ENCODE peak calls at places on chromosomes 7 and 10, in seven cellular contexts. One of them, this sample, is unnamed.
A peak's percentile ranks its signal among the peaks of the same experiment; 100 is the strongest.

GRCh38 chr10:77226871-77227557 is 410.6 kb downstream of the KCNMA1 start:
- DNase-seq in brain microvascular endothelial cell: no peak
- DNase-seq in dorsolateral prefrontal cortex: no peak
- DNase-seq in cardiac muscle cell: no peak
- DNase-seq in endothelial cell: no peak
- DNase-seq in sigmoid colon: no peak
- DNase-seq in thoracic aorta: no peak
- DNase-seq in this sample: no peak

GRCh38 chr10:38212460-38212859 is 118.3 kb downstream of the ZNF37A start:
- DNase-seq in brain microvascular endothelial cell: no peak
- DNase-seq in sigmoid colon: no peak
- DNase-seq in thoracic aorta: no peak
- DNase-seq in cardiac muscle cell: no peak
- DNase-seq in endothelial cell: no peak
- DNase-seq in dorsolateral prefrontal cortex: no peak
- DNase-seq in this sample: no peak

GRCh38 chr10:72727128-72727527 is 35.2 kb downstream of the MCU start:
- DNase-seq in endothelial cell: no peak
- DNase-seq in thoracic aorta: no peak
- DNase-seq in cardiac muscle cell: no peak
- DNase-seq in dorsolateral prefrontal cortex: no peak
- DNase-seq in sigmoid colon: no peak
- DNase-seq in brain microvascular endothelial cell: no peak
- DNase-seq in this sample: no peak

GRCh38 chr7:2164156-2164555 is 68.6 kb downstream of the MAD1L1 start:
- DNase-seq in sigmoid colon: no peak
- DNase-seq in thoracic aorta: no peak
- DNase-seq in dorsolateral prefrontal cortex: no peak
- DNase-seq in cardiac muscle cell: no peak
- DNase-seq in endothelial cell: no peak
- DNase-seq in brain microvascular endothelial cell: no peak
- DNase-seq in this sample: no peak

GRCh38 chr7:127393370-127394058 is 1.0 kb upstream of the ZNF800 start:
- DNase-seq in dorsolateral prefrontal cortex: peak; percentile 17
- DNase-seq in cardiac muscle cell: peak; percentile 26
- DNase-seq in endothelial cell: no peak
- DNase-seq in brain microvascular endothelial cell: no peak
- DNase-seq in thoracic aorta: no peak
- DNase-seq in sigmoid colon: peak; percentile 68
- DNase-seq in this sample: no peak

GRCh38 chr10:30052062-30052461 is 7.3 kb downstream of the JCAD start:
- DNase-seq in thoracic aorta: no peak
- DNase-seq in dorsolateral prefrontal cortex: no peak
- DNase-seq in cardiac muscle cell: no peak
- DNase-seq in sigmoid colon: no peak
- DNase-seq in endothelial cell: no peak
- DNase-seq in brain microvascular endothelial cell: no peak
- DNase-seq in this sample: no peak

GRCh38 chr10:119176166-119176565 is 2.4 kb downstream of the PRDX3 start:
- DNase-seq in brain microvascular endothelial cell: no peak
- DNase-seq in cardiac muscle cell: peak; percentile 40
- DNase-seq in thoracic aorta: no peak
- DNase-seq in dorsolateral prefrontal cortex: no peak
- DNase-seq in endothelial cell: no peak
- DNase-seq in sigmoid colon: no peak
- DNase-seq in this sample: no peak

GRCh38 chr7:51224811-51225581 is 91.6 kb downstream of the COBL start:
- DNase-seq in thoracic aorta: no peak
- DNase-seq in cardiac muscle cell: no peak
- DNase-seq in dorsolateral prefrontal cortex: no peak
- DNase-seq in sigmoid colon: peak; percentile 34
- DNase-seq in brain microvascular endothelial cell: no peak
- DNase-seq in endothelial cell: peak; percentile 19
- DNase-seq in this sample: no peak

GRCh38 chr10:128633864-128634541 is 507.8 kb upstream of the MKI67 start:
- DNase-seq in brain microvascular endothelial cell: no peak
- DNase-seq in endothelial cell: no peak
- DNase-seq in cardiac muscle cell: peak; percentile 32
- DNase-seq in sigmoid colon: no peak
- DNase-seq in thoracic aorta: no peak
- DNase-seq in dorsolateral prefrontal cortex: no peak
- DNase-seq in this sample: no peak

GRCh38 chr10:51895209-51895608 is 195.8 kb upstream of the CSTF2T start:
- DNase-seq in thoracic aorta: peak; percentile 41
- DNase-seq in brain microvascular endothelial cell: peak; percentile 75
- DNase-seq in sigmoid colon: peak; percentile 69
- DNase-seq in dorsolateral prefrontal cortex: no peak
- DNase-seq in cardiac muscle cell: peak; percentile 90
- DNase-seq in endothelial cell: no peak
- DNase-seq in this sample: peak; percentile 28

GRCh38 chr10:90745565-90745964 is 112.3 kb downstream of the HTR7 start:
- DNase-seq in thoracic aorta: no peak
- DNase-seq in endothelial cell: no peak
- DNase-seq in sigmoid colon: no peak
- DNase-seq in cardiac muscle cell: peak; percentile 10
- DNase-seq in dorsolateral prefrontal cortex: no peak
- DNase-seq in brain microvascular endothelial cell: no peak
- DNase-seq in this sample: no peak

GRCh38 chr10:128382225-128382624 is 256.0 kb upstream of the MKI67 start:
- DNase-seq in endothelial cell: no peak
- DNase-seq in thoracic aorta: no peak
- DNase-seq in dorsolateral prefrontal cortex: no peak
- DNase-seq in cardiac muscle cell: no peak
- DNase-seq in sigmoid colon: no peak
- DNase-seq in brain microvascular endothelial cell: no peak
- DNase-seq in this sample: no peak

GRCh38 chr10:126212653-126213052 is 175.6 kb downstream of the ADAM12 start:
- DNase-seq in endothelial cell: no peak
- DNase-seq in cardiac muscle cell: no peak
- DNase-seq in dorsolateral prefrontal cortex: no peak
- DNase-seq in thoracic aorta: no peak
- DNase-seq in brain microvascular endothelial cell: no peak
- DNase-seq in sigmoid colon: no peak
- DNase-seq in this sample: no peak

GRCh38 chr10:43844236-43844635 is 195.6 kb upstream of the ZNF32 start:
- DNase-seq in sigmoid colon: no peak
- DNase-seq in endothelial cell: no peak
- DNase-seq in thoracic aorta: no peak
- DNase-seq in cardiac muscle cell: no peak
- DNase-seq in brain microvascular endothelial cell: no peak
- DNase-seq in dorsolateral prefrontal cortex: no peak
- DNase-seq in this sample: no peak

GRCh38 chr10:72000073-72001025 is 36.2 kb downstream of the CHST3 start:
- DNase-seq in sigmoid colon: no peak
- DNase-seq in dorsolateral prefrontal cortex: no peak
- DNase-seq in thoracic aorta: no peak
- DNase-seq in cardiac muscle cell: no peak
- DNase-seq in brain microvascular endothelial cell: no peak
- DNase-seq in endothelial cell: no peak
- DNase-seq in this sample: no peak

GRCh38 chr10:44394696-44395383 is 9.9 kb upstream of the CXCL12 start:
- DNase-seq in sigmoid colon: peak; percentile 35
- DNase-seq in brain microvascular endothelial cell: no peak
- DNase-seq in cardiac muscle cell: no peak
- DNase-seq in endothelial cell: no peak
- DNase-seq in thoracic aorta: no peak
- DNase-seq in dorsolateral prefrontal cortex: no peak
- DNase-seq in this sample: no peak

GRCh38 chr10:86104611-86105145 is 261.9 kb downstream of the GRID1 start:
- DNase-seq in thoracic aorta: no peak
- DNase-seq in dorsolateral prefrontal cortex: no peak
- DNase-seq in brain microvascular endothelial cell: no peak
- DNase-seq in sigmoid colon: no peak
- DNase-seq in endothelial cell: no peak
- DNase-seq in cardiac muscle cell: no peak
- DNase-seq in this sample: no peak
- TF ChIP-seq CTCF in thoracic aorta: no peak
- TF ChIP-seq CTCF in dorsolateral prefrontal cortex: no peak
- TF ChIP-seq CTCF in brain microvascular endothelial cell: no peak
- TF ChIP-seq CTCF in sigmoid colon: no peak
- TF ChIP-seq CTCF in endothelial cell: no peak
- TF ChIP-seq CTCF in cardiac muscle cell: no peak
- TF ChIP-seq CTCF in this sample: no peak

DNA sequence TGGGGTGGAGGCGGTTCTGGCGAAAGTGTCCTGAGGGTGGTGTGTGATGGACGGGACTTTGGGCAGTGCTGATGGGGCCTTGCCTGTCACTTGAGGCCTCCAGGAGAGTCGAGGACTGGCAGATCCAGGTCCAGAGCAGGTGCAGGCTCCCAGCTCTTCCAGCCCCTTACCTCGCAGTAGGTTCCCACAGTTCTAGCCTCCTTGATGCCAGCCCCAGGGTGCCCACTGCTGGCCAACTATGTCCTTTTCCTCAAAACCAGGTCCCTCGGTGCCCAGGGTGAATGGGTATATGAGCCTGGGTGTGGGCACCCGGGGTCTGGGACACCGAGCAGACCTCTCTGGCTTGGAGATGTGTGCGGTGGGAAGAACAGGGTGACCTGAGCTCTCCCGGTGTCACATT is 8.3 kb downstream of the FAM20C start:
- DNase-seq in sigmoid colon: no peak
- DNase-seq in dorsolateral prefrontal cortex: no peak
- DNase-seq in endothelial cell: no peak
- DNase-seq in brain microvascular endothelial cell: no peak
- DNase-seq in cardiac muscle cell: no peak
- DNase-seq in thoracic aorta: no peak
- DNase-seq in this sample: no peak
- TF ChIP-seq CTCF in sigmoid colon: no peak
- TF ChIP-seq CTCF in dorsolateral prefrontal cortex: no peak
- TF ChIP-seq CTCF in endothelial cell: no peak
- TF ChIP-seq CTCF in brain microvascular endothelial cell: peak; percentile 10
- TF ChIP-seq CTCF in cardiac muscle cell: peak; percentile 5
- TF ChIP-seq CTCF in thoracic aorta: no peak
- TF ChIP-seq CTCF in this sample: no peak

GRCh38 chr10:22628309-22628708 is 86.1 kb downstream of the PIP4K2A start:
- DNase-seq in thoracic aorta: no peak
- DNase-seq in dorsolateral prefrontal cortex: no peak
- DNase-seq in cardiac muscle cell: no peak
- DNase-seq in endothelial cell: no peak
- DNase-seq in sigmoid colon: no peak
- DNase-seq in brain microvascular endothelial cell: no peak
- DNase-seq in this sample: no peak
- TF ChIP-seq CTCF in thoracic aorta: no peak
- TF ChIP-seq CTCF in dorsolateral prefrontal cortex: no peak
- TF ChIP-seq CTCF in cardiac muscle cell: no peak
- TF ChIP-seq CTCF in endothelial cell: no peak
- TF ChIP-seq CTCF in sigmoid colon: no peak
- TF ChIP-seq CTCF in brain microvascular endothelial cell: no peak
- TF ChIP-seq CTCF in this sample: no peak

GRCh38 chr7:20298486-20298901 is 32.2 kb upstream of the ITGB8 start:
- DNase-seq in brain microvascular endothelial cell: no peak
- DNase-seq in cardiac muscle cell: no peak
- DNase-seq in sigmoid colon: no peak
- DNase-seq in thoracic aorta: no peak
- DNase-seq in dorsolateral prefrontal cortex: no peak
- DNase-seq in endothelial cell: no peak
- DNase-seq in this sample: no peak
- TF ChIP-seq CTCF in brain microvascular endothelial cell: no peak
- TF ChIP-seq CTCF in cardiac muscle cell: no peak
- TF ChIP-seq CTCF in sigmoid colon: no peak
- TF ChIP-seq CTCF in thoracic aorta: no peak
- TF ChIP-seq CTCF in dorsolateral prefrontal cortex: no peak
- TF ChIP-seq CTCF in endothelial cell: no peak
- TF ChIP-seq CTCF in this sample: no peak

DNA sequence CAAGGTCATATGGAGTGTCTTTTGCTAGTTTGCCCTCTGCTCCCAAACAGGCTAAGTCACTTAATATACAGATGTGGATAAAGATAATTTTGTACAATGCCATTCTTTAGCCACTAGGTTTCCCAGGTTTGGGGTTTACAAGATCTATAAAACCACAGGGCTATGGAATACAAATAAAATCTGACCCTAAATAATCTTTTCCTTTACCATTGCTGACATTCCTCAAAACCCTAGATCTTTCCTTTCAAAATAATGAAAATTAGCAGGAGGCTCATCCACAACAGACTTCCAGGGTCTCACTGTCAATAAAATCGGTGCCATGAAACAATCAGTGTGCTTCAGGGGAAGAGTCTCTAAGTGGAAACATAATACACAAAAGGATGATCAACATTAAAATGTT is 148.4 kb downstream of the CPEB3 start:
- DNase-seq in dorsolateral prefrontal cortex: no peak
- DNase-seq in sigmoid colon: no peak
- DNase-seq in endothelial cell: no peak
- DNase-seq in thoracic aorta: no peak
- DNase-seq in cardiac muscle cell: no peak
- DNase-seq in brain microvascular endothelial cell: no peak
- DNase-seq in this sample: no peak
- TF ChIP-seq CTCF in dorsolateral prefrontal cortex: no peak
- TF ChIP-seq CTCF in sigmoid colon: no peak
- TF ChIP-seq CTCF in endothelial cell: no peak
- TF ChIP-seq CTCF in thoracic aorta: no peak
- TF ChIP-seq CTCF in cardiac muscle cell: no peak
- TF ChIP-seq CTCF in brain microvascular endothelial cell: peak; percentile 19
- TF ChIP-seq CTCF in this sample: no peak

GRCh38 chr10:121485443-121486139 is 112.7 kb downstream of the FGFR2 start:
- DNase-seq in brain microvascular endothelial cell: no peak
- DNase-seq in sigmoid colon: no peak
- DNase-seq in thoracic aorta: no peak
- DNase-seq in dorsolateral prefrontal cortex: peak; percentile 33
- DNase-seq in endothelial cell: no peak
- DNase-seq in cardiac muscle cell: no peak
- DNase-seq in this sample: no peak

GRCh38 chr10:121481222-121481621 is 117.0 kb downstream of the FGFR2 start:
- DNase-seq in thoracic aorta: no peak
- DNase-seq in cardiac muscle cell: peak; percentile 53
- DNase-seq in brain microvascular endothelial cell: no peak
- DNase-seq in endothelial cell: no peak
- DNase-seq in sigmoid colon: no peak
- DNase-seq in dorsolateral prefrontal cortex: no peak
- DNase-seq in this sample: no peak

GRCh38 chr10:121486906-121487305 is 111.3 kb downstream of the FGFR2 start:
- DNase-seq in dorsolateral prefrontal cortex: no peak
- DNase-seq in cardiac muscle cell: no peak
- DNase-seq in endothelial cell: no peak
- DNase-seq in brain microvascular endothelial cell: no peak
- DNase-seq in thoracic aorta: no peak
- DNase-seq in sigmoid colon: no peak
- DNase-seq in this sample: no peak

GRCh38 chr10:121478590-121478989 is 119.7 kb downstream of the FGFR2 start:
- DNase-seq in brain microvascular endothelial cell: no peak
- DNase-seq in dorsolateral prefrontal cortex: no peak
- DNase-seq in thoracic aorta: no peak
- DNase-seq in cardiac muscle cell: no peak
- DNase-seq in endothelial cell: no peak
- DNase-seq in sigmoid colon: no peak
- DNase-seq in this sample: no peak

DNA sequence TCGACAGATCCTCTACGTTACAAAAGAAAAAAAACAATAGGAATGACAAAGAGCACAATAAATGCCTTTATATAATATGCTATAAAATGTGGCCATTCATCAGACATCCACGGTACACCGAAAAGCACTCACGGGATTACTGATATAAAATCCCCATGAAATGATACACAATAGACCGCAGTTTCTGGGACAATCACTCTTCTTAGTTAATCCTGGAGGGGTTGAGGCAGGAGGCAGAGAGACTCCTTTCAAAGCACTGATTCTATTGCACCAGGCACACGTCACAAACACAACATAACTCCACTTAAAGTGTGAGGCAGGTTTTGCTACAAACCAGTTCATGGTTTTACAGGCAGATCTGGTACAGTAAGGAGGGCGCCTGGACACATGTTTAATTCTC is 113.8 kb downstream of the FGFR2 start:
- DNase-seq in dorsolateral prefrontal cortex: no peak
- DNase-seq in thoracic aorta: no peak
- DNase-seq in endothelial cell: no peak
- DNase-seq in brain microvascular endothelial cell: no peak
- DNase-seq in sigmoid colon: no peak
- DNase-seq in cardiac muscle cell: no peak
- DNase-seq in this sample: no peak
- TF ChIP-seq CTCF in dorsolateral prefrontal cortex: no peak
- TF ChIP-seq CTCF in thoracic aorta: no peak
- TF ChIP-seq CTCF in endothelial cell: no peak
- TF ChIP-seq CTCF in brain microvascular endothelial cell: no peak
- TF ChIP-seq CTCF in sigmoid colon: no peak
- TF ChIP-seq CTCF in cardiac muscle cell: no peak
- TF ChIP-seq CTCF in this sample: no peak